ENCODE peak calls at places on chromosomes 4 and X, in six cellular contexts. H, C, Q, S, R and K are unnamed samples.

GRCh38 chrX:17861496-17862011 is 456 bp upstream of the RAI2 start:
- DNase-seq in H (no peak), C (no peak), Q (no peak), S (no peak), R (no peak), K (no peak)

GRCh38 chr4:43411226-43411625 is 518.7 kb downstream of the GRXCR1 start:
- DNase-seq in H (no peak), C (no peak), Q (no peak), S (peak; percentile 81), R (no peak), K (no peak)

GRCh38 chr4:39664828-39665731 is 26.4 kb upstream of the SMIM14 start:
- DNase-seq in H (no peak), C (no peak), Q (peak; percentile 89), S (peak; percentile 75), R (no peak), K (no peak)

GRCh38 chr4:186266699-186267467 is 894 bp downstream of the F11 start:
- DNase-seq in H (no peak), C (no peak), Q (peak; percentile 58), S (peak; percentile 36), R (peak; percentile 76), K (no peak)

GRCh38 chrX:149508467-149508866 is 3.4 kb upstream of the IDS start:
- DNase-seq in H (no peak), C (no peak), Q (no peak), S (no peak), R (no peak), K (no peak)

GRCh38 chr4:39698424-39699009 is 581 bp downstream of the UBE2K start:
- DNase-seq in H (peak; percentile 92), C (peak; percentile 72), Q (peak; percentile 25), S (no peak), R (peak; percentile 53), K (peak; percentile 75)

GRCh38 chr4:55378617-55379467 is 16.9 kb upstream of the TMEM165 start:
- DNase-seq in H (no peak), C (no peak), Q (no peak), S (no peak), R (peak; percentile 80), K (no peak)

GRCh38 chr4:70197842-70198241 is 2.3 kb downstream of the ODAM start:
- DNase-seq in H (no peak), C (no peak), Q (peak; percentile 72), S (no peak), R (peak; percentile 73), K (no peak)

GRCh38 chr4:53281438-53281837 is 84.4 kb downstream of the SCFD2 start:
- DNase-seq in H (no peak), C (no peak), Q (no peak), S (peak; percentile 67), R (no peak), K (no peak)

GRCh38 chr4:6415306-6415705 is 57.1 kb downstream of the PPP2R2C start:
- DNase-seq in H (no peak), C (no peak), Q (no peak), S (no peak), R (no peak), K (no peak)

DNA sequence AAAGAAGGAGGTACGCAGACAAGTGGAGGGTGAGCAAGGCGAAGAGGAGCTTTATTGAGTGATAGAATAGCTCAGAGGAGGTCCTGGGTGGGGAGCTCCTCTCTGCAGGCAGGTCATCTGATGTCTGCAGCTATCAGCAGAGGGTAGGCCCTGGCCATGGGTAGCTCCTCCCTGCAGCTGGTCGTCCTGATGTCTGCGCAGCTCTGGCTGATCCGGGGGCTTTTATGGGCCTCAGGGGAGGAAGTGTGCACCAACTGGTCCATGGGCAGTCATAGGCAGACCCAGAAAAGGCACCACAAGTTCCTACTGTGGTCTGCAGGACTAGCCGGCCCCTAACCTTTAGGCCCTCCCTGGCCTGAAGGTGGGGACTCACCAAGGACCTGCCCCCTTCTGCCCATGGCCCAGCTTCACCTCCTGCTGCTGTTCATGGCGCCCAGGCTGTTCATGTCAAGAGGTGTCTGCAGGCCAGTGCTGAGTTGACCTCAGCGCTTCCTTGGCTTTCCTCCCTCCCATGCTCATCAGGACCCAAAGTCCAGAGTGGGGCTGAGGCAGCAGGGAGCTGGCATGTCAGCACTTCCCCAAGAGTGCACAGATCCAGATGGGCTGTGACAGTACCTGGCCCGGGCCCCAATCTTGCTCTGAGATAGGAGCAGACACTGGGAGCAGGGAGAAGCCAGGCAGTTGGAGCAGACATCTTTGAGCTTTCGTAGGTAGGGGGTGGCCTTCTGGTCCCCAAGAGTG is 46.1 kb downstream of the ARAP2 start:
- DNase-seq in H (no peak), C (peak; percentile 25), Q (no peak), S (no peak), R (no peak), K (no peak)
- TF ChIP-seq POLR2A in H (no peak), C (no peak), Q (no peak), S (no peak), R (no peak), K (no peak)

DNA sequence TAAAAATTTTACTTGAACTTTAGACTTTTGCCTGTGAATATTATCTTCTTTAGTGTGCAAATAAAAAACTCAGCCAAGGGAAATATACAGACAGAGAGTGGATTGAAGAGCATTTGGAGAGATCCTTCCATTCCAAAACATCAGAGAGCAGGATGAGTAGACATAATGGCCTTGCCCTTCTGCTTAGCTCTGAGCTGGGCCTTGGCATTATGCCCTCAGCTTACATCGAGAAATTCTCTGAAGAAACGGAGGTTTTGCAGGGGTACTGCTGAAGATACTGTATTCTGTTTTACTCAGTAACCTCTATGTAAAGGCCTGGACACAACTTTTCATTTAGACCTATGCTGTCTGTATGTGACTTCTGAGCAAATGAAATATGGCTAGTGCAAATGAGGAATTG is 317.4 kb downstream of the STIM2 start:
- DNase-seq in H (no peak), C (no peak), Q (no peak), S (peak; percentile 1), R (no peak), K (no peak)
- TF ChIP-seq POLR2A in H (no peak), C (no peak), Q (no peak), S (no peak), R (no peak), K (no peak)

DNA sequence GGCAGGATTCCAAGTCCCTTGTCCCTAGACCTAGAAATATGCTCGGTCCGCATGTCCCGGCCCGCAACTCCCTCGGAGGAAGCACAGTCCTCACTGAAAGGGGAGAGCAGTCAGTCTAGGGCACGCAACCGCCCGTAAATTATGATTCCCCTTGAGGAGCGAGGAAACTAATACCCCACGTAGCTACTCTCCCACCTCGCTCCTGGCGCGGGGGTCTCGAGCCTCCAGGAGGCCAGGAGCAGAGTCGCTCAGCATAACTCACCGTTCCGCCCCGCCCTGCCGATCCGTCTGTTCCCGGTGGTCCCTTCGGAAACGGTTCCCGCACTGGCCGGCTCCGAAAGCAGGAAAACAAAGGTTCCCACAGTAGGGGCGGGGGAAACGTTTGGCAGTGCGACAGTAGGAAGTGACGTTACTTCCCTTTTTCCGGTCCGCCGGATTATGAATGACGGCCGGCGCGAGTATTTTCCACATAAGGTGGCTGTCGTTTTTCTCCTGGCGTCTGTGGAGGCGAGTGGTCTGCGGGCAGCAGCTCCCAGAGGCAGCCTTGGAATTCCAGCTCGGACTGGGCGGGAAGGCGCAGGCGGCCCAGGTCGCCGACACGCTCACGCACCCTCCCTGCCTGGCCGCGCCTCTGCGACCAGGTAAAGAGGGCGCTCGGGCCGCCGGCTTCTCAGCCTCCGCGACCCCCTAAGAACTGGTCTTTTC is at the start of the genes GSTCD and INTS12:
- DNase-seq in H (peak; percentile 98), C (peak; percentile 93), Q (peak; percentile 82), S (peak; percentile 93), R (peak; percentile 96), K (peak; percentile 92)
- TF ChIP-seq POLR2A in H (peak; percentile 58), C (peak; percentile 78), Q (peak; percentile 90), S (peak; percentile 89), R (peak; percentile 82), K (peak; percentile 63)

GRCh38 chr4:48779998-48780866 is at the start of gene FRYL:
- DNase-seq in H (peak; percentile 100), C (peak; percentile 100), Q (peak; percentile 99), S (peak; percentile 99), R (peak; percentile 100), K (peak; percentile 100)
- TF ChIP-seq POLR2A in H (peak; percentile 80), C (peak; percentile 68), Q (peak; percentile 64), S (peak; percentile 79), R (peak; percentile 85), K (peak; percentile 76)